ENCODE peak calls at places on chromosomes 12 and 14, in six cellular contexts. R, I, P, J, B and D are unnamed samples. For H3K9me3 and H3K4me1, the result is how much of the 10 kb centered on the place peaks cover.

GRCh38 chr12:71683633-71684032 is 2.2 kb upstream of the TMEM19 start:
- DNase-seq in B (no peak), P (peak), R (no peak), J (no peak), I (no peak), D (no peak)

GRCh38 chr14:23449314-23449713 is 13.9 kb upstream of the MYH7 start:
- DNase-seq in R (no peak), J (no peak), P (no peak), I (no peak), B (no peak), D (no peak)

GRCh38 chr12:108907861-108908302 is 28.0 kb downstream of the DAO start:
- DNase-seq in I (no peak), B (no peak), R (no peak), J (no peak), P (peak), D (no peak)

GRCh38 chr14:33406766-33407165 is 468.1 kb downstream of the NPAS3 start:
- DNase-seq in R (no peak), P (no peak), I (no peak), J (no peak), B (no peak), D (no peak)

GRCh38 chr12:116590561-116590960 is 31.4 kb downstream of the MAP1LC3B2 start:
- DNase-seq in I (no peak), R (no peak), P (peak), B (no peak), J (no peak), D (no peak)

GRCh38 chr14:78933948-78934524 is 763.9 kb downstream of the NRXN3 start:
- DNase-seq in B (no peak), P (peak), J (no peak), I (peak), R (no peak), D (no peak)

GRCh38 chr14:99579077-99579836 is 24.8 kb downstream of the CCDC85C start:
- DNase-seq in R (peak), P (peak), J (no peak), I (no peak), B (no peak), D (no peak)

GRCh38 chr14:102249041-102249440 is 55.9 kb downstream of the MOK start:
- DNase-seq in R (no peak), I (peak), P (no peak), J (no peak), B (no peak), D (no peak)

GRCh38 chr12:125299840-125300239 is 234.6 kb downstream of the AACS start:
- DNase-seq in P (no peak), R (no peak), J (no peak), B (no peak), I (no peak), D (no peak)

GRCh38 chr12:76495556-76495955 is 64.0 kb downstream of the OSBPL8 start:
- DNase-seq in J (no peak), R (no peak), P (no peak), I (no peak), B (no peak), D (no peak)

GRCh38 chr12:58711968-58712367 is 208.3 kb downstream of the LRIG3 start:
- DNase-seq in J (no peak), I (peak), P (no peak), R (no peak), B (no peak), D (no peak)

GRCh38 chr14:92789457-92790089 is 4.5 kb upstream of the GOLGA5 start:
- DNase-seq in R (no peak), J (no peak), I (no peak), B (no peak), P (peak), D (no peak)

GRCh38 chr14:24634158-24634557 is at the start of gene GZMB:
- DNase-seq in I (no peak), J (no peak), P (no peak), B (no peak), R (no peak), D (no peak)

GRCh38 chr12:82507656-82508055 is 149.3 kb downstream of the METTL25 start:
- DNase-seq in R (no peak), I (no peak), B (no peak), J (no peak), P (no peak), D (no peak)

GRCh38 chr12:116525418-116526001 is 33.7 kb upstream of the MAP1LC3B2 start:
- DNase-seq in I (peak), R (peak), B (peak), J (peak), P (peak), D (peak)

GRCh38 chr12:52517005-52517835 is 3.0 kb downstream of the KRT5 start:
- DNase-seq in J (no peak), I (no peak), P (no peak), R (no peak), B (no peak), D (no peak)

GRCh38 chr14:89911018-89911919 is 43.3 kb downstream of the EFCAB11 start:
- DNase-seq in I (peak), J (no peak), B (no peak), R (no peak), P (peak), D (no peak)

GRCh38 chr12:459430-460258 is at the start of gene B4GALNT3:
- DNase-seq in R (peak), J (peak), P (peak), I (peak), B (peak), D (peak)

GRCh38 chr12:8698132-8698829 is 490 bp downstream of the RIMKLB start:
- DNase-seq in R (peak), B (peak), P (peak), I (peak), J (peak), D (peak)

GRCh38 chr14:102277874-102278630 is 26.9 kb downstream of the MOK start:
- DNase-seq in R (no peak), J (no peak), I (no peak), P (no peak), B (no peak), D (no peak)

GRCh38 chr12:45966486-45966885 is 23.9 kb downstream of the SCAF11 start:
- DNase-seq in B (no peak), I (peak), P (peak), J (no peak), R (no peak), D (no peak)

GRCh38 chr12:95972832-95973465 is 23.2 kb downstream of the HAL start:
- DNase-seq in P (no peak), R (no peak), J (no peak), B (no peak), I (no peak), D (no peak)

GRCh38 chr12:27940245-27940644 is 32.3 kb downstream of the PTHLH start:
- DNase-seq in B (no peak), P (no peak), J (no peak), R (no peak), I (no peak), D (no peak)

GRCh38 chr14:34676516-34677211 is 37.7 kb downstream of the CFL2 start:
- DNase-seq in R (no peak), B (no peak), P (no peak), I (no peak), J (no peak), D (no peak)

GRCh38 chr14:21923820-21924219 is 250.2 kb upstream of the OR4E1 start:
- DNase-seq in J (no peak), R (no peak), I (no peak), P (no peak), B (no peak), D (no peak)

GRCh38 chr12:118064608-118065007 is 3.6 kb upstream of the WSB2 start:
- DNase-seq in R (no peak), I (no peak), B (no peak), P (no peak), J (no peak), D (no peak)

GRCh38 chr12:116152268-116152667 is 125.2 kb downstream of the MED13L start:
- DNase-seq in P (peak), B (no peak), I (peak), R (no peak), J (no peak), D (no peak)

GRCh38 chr12:88553941-88554658 is 26.2 kb downstream of the KITLG start:
- DNase-seq in P (peak), R (no peak), B (no peak), I (peak), J (no peak), D (no peak)

GRCh38 chr14:21940887-21941855 is 267.6 kb upstream of the OR4E1 start:
- DNase-seq in B (no peak), P (peak), R (no peak), J (no peak), I (peak), D (no peak)

GRCh38 chr12:1595026-1595561 is 713 bp upstream of the FBXL14 start:
- DNase-seq in B (no peak), P (no peak), J (no peak), R (peak), I (peak), D (no peak)

GRCh38 chr14:57831981-57832380 is 33.9 kb downstream of the SLC35F4 start:
- DNase-seq in J (no peak), B (no peak), I (no peak), R (no peak), P (peak), D (no peak)

GRCh38 chr12:56863789-56864188 is 70.4 kb downstream of the SDR9C7 start:
- DNase-seq in P (peak), I (no peak), B (no peak), R (no peak), J (no peak), D (no peak)
- H3K9me3 ChIP-seq in P (half or more), I (under half), B (under half), R (under half), J (under half), D (half or more)

GRCh38 chr12:12238605-12239004 is 28.2 kb downstream of the LRP6 start:
- DNase-seq in J (no peak), R (no peak), I (no peak), B (no peak), P (no peak), D (no peak)

GRCh38 chr12:12240671-12241345 is 26.0 kb downstream of the LRP6 start:
- DNase-seq in J (no peak), I (peak), B (no peak), P (peak), R (no peak), D (no peak)

GRCh38 chr12:12236896-12237295 is 29.9 kb downstream of the LRP6 start:
- DNase-seq in J (no peak), B (no peak), I (peak), R (no peak), P (no peak), D (no peak)

GRCh38 chr12:12244341-12244740 is 22.5 kb downstream of the LRP6 start:
- DNase-seq in P (no peak), J (no peak), I (no peak), R (no peak), B (no peak), D (no peak)

DNA sequence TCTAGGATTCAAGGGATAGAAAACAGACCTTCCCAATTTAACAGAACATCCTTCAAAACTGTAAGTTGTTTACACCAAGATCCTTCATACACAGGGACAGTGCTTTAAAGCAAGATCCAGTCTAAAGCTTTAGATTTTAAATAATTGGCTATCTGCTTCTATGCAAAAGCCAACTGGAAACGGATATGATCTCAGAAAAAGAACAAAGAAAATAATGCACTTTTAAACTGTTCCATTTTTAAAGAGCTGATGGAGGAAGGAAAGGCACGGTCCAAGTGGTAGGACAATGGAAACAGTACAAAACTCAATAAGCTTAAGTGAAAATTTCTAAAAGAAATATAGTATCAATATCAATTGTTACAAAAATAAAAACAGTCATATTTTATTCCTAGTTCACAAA is 27.7 kb downstream of the LRP6 start:
- DNase-seq in P (no peak), R (no peak), B (no peak), I (no peak), J (no peak), D (no peak)
- H3K4me1 ChIP-seq in P (under half), R (under half), B (under half), I (under half), J (under half), D (under half)

DNA sequence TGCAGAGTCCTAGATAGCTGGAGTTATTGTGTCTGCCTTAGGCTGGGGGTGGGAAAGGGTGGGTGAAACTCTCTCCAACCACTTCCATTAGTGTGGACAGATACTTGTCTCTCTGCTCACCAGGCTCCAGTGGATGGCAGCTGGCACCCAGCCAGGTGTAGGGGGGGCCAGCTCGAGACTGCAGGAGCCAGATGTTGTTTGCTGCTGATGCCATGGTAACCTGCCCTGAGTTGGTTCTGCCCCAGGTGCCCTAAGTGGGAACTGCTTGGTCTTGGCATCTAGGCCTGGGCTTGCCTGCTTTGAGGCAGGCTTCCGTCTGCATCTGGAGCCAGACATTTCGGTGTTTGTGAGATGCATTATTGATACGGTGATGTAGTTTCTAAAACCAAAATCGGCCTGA is 82.2 kb downstream of the ADCK1 start:
- DNase-seq in B (no peak), I (peak), R (no peak), P (peak), J (peak), D (peak)
- H3K4me3 ChIP-seq in B (no peak), I (no peak), R (no peak), P (no peak), J (no peak), D (no peak)

GRCh38 chr12:133220521-133220920 is 15.2 kb downstream of the ANHX start:
- DNase-seq in R (no peak), J (no peak), I (no peak), P (no peak), B (no peak), D (no peak)
- H3K9me3 ChIP-seq in R (under half), J (under half), I (under half), P (half or more), B (under half), D (half or more)

DNA sequence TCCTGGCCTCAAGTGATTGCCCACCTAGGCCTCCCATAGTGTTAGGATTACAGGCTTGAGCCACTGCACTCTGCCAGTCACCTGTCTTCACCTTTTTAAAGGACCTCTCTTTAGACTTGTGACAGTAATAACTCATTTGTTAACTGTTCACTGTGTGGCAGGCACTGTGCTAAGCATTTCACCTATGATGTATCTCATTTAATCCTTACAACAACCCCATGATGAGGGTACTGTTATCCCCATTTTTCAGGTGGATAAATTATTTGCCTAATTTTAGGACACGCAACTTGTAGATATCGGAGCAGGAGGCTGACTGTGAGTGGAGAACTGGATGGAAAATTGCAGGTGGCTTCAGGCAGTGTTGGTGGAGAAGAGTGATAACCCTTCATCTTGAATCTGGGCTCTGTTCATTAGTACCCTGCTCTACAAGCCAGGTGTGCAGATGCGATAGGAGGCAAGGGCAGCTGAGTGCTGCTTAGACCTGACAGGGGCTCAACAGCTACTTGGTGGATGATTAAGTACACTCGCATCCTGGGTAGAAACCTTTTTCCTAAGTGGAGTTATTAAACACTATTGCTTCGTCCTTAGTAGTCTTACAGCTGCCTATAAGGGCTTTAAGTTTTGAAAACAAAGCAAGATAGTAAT is 2.7 kb downstream of the TCTN1 start:
- DNase-seq in J (no peak), R (no peak), B (no peak), I (no peak), P (no peak), D (no peak)
- H3K4me1 ChIP-seq in J (under half), R (under half), B (under half), I (under half), P (under half), D (under half)

DNA sequence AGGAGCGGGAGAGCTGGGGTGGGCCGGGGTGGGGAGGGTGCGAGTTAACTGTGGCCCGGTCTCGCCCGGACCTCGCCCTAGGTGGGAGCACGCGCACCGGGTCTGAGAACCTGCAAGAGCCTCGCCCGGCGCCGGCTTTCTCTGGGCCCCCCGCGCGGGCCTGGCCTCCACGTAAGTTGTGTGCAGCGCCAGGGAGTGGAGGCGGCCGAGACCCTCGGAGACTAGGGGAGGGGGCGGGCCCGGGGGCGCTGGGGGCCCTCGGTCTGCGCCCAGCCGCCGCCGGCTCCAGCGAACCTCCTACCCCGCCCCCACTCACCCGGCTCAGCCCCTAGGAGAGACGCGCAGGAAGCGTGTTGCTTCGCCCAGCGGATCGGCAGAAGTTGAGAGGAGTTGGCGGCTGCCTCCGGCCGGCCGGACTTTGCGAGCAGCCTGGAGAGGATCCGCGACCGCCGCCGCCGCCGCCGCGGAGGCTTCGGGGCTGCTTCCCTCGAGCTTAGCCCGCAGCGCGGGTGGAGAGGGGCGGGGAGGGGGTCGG is at the start of gene PRMT8:
- DNase-seq in J (no peak), R (no peak), B (peak), P (no peak), I (peak), D (no peak)
- H3K4me3 ChIP-seq in J (no peak), R (no peak), B (no peak), P (no peak), I (peak), D (peak)

GRCh38 chr12:94359761-94360160 is 99.9 kb downstream of the CEP83 start:
- DNase-seq in R (no peak), J (no peak), P (no peak), B (no peak), I (no peak), D (no peak)

GRCh38 chr12:94362653-94363052 is 97.0 kb downstream of the CEP83 start:
- DNase-seq in J (no peak), P (no peak), R (no peak), I (no peak), B (no peak), D (no peak)
- H3K9me3 ChIP-seq in J (under half), P (under half), R (under half), I (under half), B (under half), D (under half)

GRCh38 chr14:44565968-44566367 is 58.9 kb upstream of the FSCB start:
- DNase-seq in I (no peak), B (no peak), J (no peak), R (no peak), P (no peak), D (no peak)

GRCh38 chr14:44564908-44565307 is 57.8 kb upstream of the FSCB start:
- DNase-seq in B (no peak), P (no peak), I (peak), R (no peak), J (no peak), D (no peak)

GRCh38 chr14:44567997-44568396 is 60.9 kb upstream of the FSCB start:
- DNase-seq in P (no peak), R (no peak), I (no peak), B (no peak), J (no peak), D (no peak)
- H3K4me1 ChIP-seq in P (under half), R (under half), I (under half), B (under half), J (under half), D (under half)